ENCODE peak calls at places on chromosomes 6 and 20, in four cellular contexts. U is ascending aorta, F is nucleus accumbens, V is A549. Z is an unnamed sample.

GRCh38 chr6:73308712-73309533 is 45.2 kb downstream of the DPPA5 start:
- DNase-seq in U (no peak), F (no peak), V (peak; percentile 35), Z (no peak)

GRCh38 chr20:24694157-24694726 is 224.8 kb downstream of the SYNDIG1 start:
- DNase-seq in U (no peak), F (no peak), V (no peak), Z (no peak)

GRCh38 chr20:16243470-16243869 is 329.8 kb downstream of the KIF16B start:
- DNase-seq in U (no peak), F (no peak), V (no peak), Z (no peak)

GRCh38 chr6:1837868-1838267 is 228.2 kb downstream of the FOXC1 start:
- DNase-seq in U (no peak), F (no peak), V (no peak), Z (no peak)

GRCh38 chr20:60906555-60906954 is 345.5 kb upstream of the CDH4 start:
- DNase-seq in U (no peak), F (no peak), V (no peak), Z (no peak)

GRCh38 chr6:168053086-168053956 is 25.7 kb downstream of the FRMD1 start:
- DNase-seq in U (no peak), F (no peak), V (no peak), Z (no peak)

GRCh38 chr20:59751075-59751711 is 146.9 kb downstream of the PHACTR3 start:
- DNase-seq in U (peak; percentile 70), F (peak; percentile 58), V (peak; percentile 68), Z (no peak)

GRCh38 chr6:106226676-106227075 is 98.9 kb downstream of the ATG5 start:
- DNase-seq in U (no peak), F (no peak), V (no peak), Z (no peak)

GRCh38 chr20:63265891-63266515 is 6.6 kb upstream of the ARFGAP1 start:
- DNase-seq in U (no peak), F (no peak), V (no peak), Z (no peak)

GRCh38 chr6:62283828-62284411 is 2.1 kb downstream of the KHDRBS2 start:
- DNase-seq in U (no peak), F (peak; percentile 0), V (peak; percentile 20), Z (no peak)

GRCh38 chr20:13800728-13801134 is 15.9 kb downstream of the NDUFAF5 start:
- DNase-seq in U (peak; percentile 75), F (peak; percentile 20), V (peak; percentile 47), Z (no peak)

GRCh38 chr6:123575218-123575617 is 61.5 kb downstream of the TRDN start:
- DNase-seq in U (no peak), F (no peak), V (no peak), Z (no peak)

GRCh38 chr20:42483694-42484303 is 705.9 kb downstream of the PTPRT start:
- DNase-seq in U (no peak), F (no peak), V (peak; percentile 30), Z (no peak)

GRCh38 chr20:53547664-53548239 is 45.9 kb downstream of the ZNF217 start:
- DNase-seq in U (no peak), F (no peak), V (peak; percentile 69), Z (no peak)

GRCh38 chr20:57384953-57385761 is 6.0 kb upstream of the RBM38 start:
- DNase-seq in U (peak; percentile 58), F (no peak), V (no peak), Z (no peak)